ENCODE peak calls at places on chromosomes 5 and 9, in six cellular contexts. T is AG10803, C is left lung, X is PC-3, M is Peyer's patch, B is lower leg skin. U is an unnamed sample.

GRCh38 chr5:21665525-21665924 is 1187.6 kb downstream of the CDH12 start:
- DNase-seq in B (no peak), C (no peak), M (no peak), X (peak; percentile 31), T (no peak), U (no peak)

GRCh38 chr9:37309136-37309535 is 113.4 kb upstream of the GRHPR start:
- DNase-seq in T (no peak), X (peak; percentile 34), C (no peak), B (no peak), M (peak; percentile 47), U (peak; percentile 20)

GRCh38 chr5:181152406-181152805 is 5.0 kb downstream of the OR2V2 start:
- DNase-seq in C (no peak), T (no peak), X (peak; percentile 98), M (no peak), B (no peak), U (no peak)

GRCh38 chr9:19894975-19895374 is 106.1 kb upstream of the SLC24A2 start:
- DNase-seq in M (no peak), X (no peak), C (no peak), T (peak; percentile 2), B (no peak), U (peak; percentile 48)

GRCh38 chr9:124306098-124306735 is 48.5 kb downstream of the NEK6 start:
- DNase-seq in M (no peak), X (peak; percentile 61), C (no peak), T (peak; percentile 86), B (no peak), U (peak; percentile 93)

GRCh38 chr5:97554992-97555981 is 372.2 kb upstream of the RIOK2 start:
- DNase-seq in C (no peak), X (no peak), M (no peak), T (peak; percentile 78), B (no peak), U (no peak)

GRCh38 chr5:32543291-32543690 is 42.1 kb upstream of the SUB1 start:
- DNase-seq in T (no peak), B (peak; percentile 13), C (no peak), M (no peak), X (no peak), U (no peak)

GRCh38 chr5:68159251-68159951 is 56.2 kb upstream of the PIK3R1 start:
- DNase-seq in T (no peak), M (no peak), C (no peak), X (no peak), B (no peak), U (no peak)

GRCh38 chr9:121302341-121302740 is 34.4 kb downstream of the GSN start:
- DNase-seq in X (no peak), B (no peak), M (no peak), T (no peak), C (peak; percentile 24), U (no peak)

GRCh38 chr9:132669636-132670358 is at the start of gene DDX31:
- DNase-seq in B (peak; percentile 95), T (peak; percentile 79), C (peak; percentile 87), M (peak; percentile 84), X (peak; percentile 65), U (peak; percentile 82)

GRCh38 chr9:86488345-86488744 is 134.1 kb upstream of the TUT7 start:
- DNase-seq in M (no peak), C (no peak), X (no peak), T (no peak), B (no peak), U (no peak)

GRCh38 chr5:96476654-96477053 is 43.6 kb upstream of the PCSK1 start:
- DNase-seq in B (no peak), M (no peak), T (peak; percentile 37), C (no peak), X (no peak), U (peak; percentile 19)

GRCh38 chr5:166341708-166342329 is 1949.6 kb upstream of the WWC1 start:
- DNase-seq in B (no peak), M (no peak), T (no peak), X (no peak), C (no peak), U (no peak)

GRCh38 chr5:179190851-179191505 is 130.8 kb downstream of the ZNF354C start:
- DNase-seq in X (no peak), M (no peak), T (no peak), B (no peak), C (peak; percentile 27), U (no peak)

GRCh38 chr9:97557606-97558095 is 56.2 kb downstream of the TMOD1 start:
- DNase-seq in B (peak; percentile 93), C (no peak), M (no peak), X (no peak), T (no peak), U (peak; percentile 16)

GRCh38 chr9:100637787-100638186 is 59.9 kb downstream of the CAVIN4 start:
- DNase-seq in C (no peak), B (no peak), M (no peak), T (no peak), X (peak; percentile 23), U (no peak)
- TF ChIP-seq CTCF in C (no peak), B (no peak), M (no peak), T (no peak), X (no peak), U (no peak)

DNA sequence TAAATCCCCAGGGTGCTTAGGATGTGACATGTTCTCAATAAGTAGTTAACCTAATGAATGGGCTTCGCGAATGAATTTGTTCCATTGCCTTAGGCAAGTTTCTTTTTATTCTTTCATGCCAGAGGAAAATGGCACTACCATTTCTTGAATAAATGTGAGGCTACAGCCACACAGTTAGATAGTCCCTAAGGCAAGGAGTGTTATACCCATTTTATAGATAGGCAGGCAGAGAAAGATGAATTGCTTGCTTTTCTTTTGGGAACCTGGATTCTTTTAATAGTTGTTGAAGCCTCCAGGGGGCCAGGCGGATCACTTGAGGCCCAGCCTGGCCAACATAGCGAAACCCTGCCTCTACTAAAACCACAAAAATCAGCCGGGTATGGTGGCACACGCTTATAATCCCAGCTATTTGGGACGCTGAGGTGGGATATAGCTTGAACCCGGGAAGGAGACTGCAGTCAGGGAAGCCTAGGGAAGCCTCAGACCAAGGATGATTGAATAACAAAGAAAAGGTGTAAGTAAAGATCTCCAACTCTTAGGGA is 943 bp downstream of the NOP16 start:
- DNase-seq in T (peak; percentile 16), B (no peak), C (no peak), M (no peak), X (no peak), U (no peak)
- H3K4me3 ChIP-seq in T (peak overlapping the region; percentile 97), B (peak overlapping the region; percentile 67), C (peak overlapping the region; percentile 77), M (peak overlapping the region; percentile 92), X (peak overlapping the region; percentile 94), U (peak overlapping the region; percentile 83)

DNA sequence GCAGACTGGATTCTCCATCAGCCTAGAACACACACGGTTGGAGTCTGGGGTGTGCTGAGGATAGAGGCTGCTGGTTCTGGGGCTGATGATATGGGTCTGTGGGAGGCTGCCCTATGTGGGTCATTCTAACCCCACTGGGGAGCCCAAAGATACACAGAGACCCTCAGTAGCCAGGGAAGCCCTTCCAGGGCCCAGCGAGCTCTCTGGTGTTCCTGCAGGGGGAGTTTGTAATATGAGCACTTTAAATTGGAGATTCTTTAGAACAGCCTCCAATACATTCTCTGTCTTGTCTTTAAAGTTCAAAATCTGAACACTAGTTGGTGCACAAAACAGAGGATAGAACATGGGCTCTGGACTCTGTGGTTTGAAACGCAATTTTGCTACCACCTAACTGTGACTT is 2.4 kb downstream of the ACTL7A start:
- DNase-seq in M (no peak), B (no peak), C (no peak), X (no peak), T (no peak), U (no peak)
- TF ChIP-seq CTCF in M (no peak), B (no peak), C (no peak), X (no peak), T (peak; percentile 4), U (peak; percentile 16)

GRCh38 chr9:137201205-137201868 is 796 bp upstream of the TPRN start:
- DNase-seq in X (no peak), T (no peak), C (no peak), B (no peak), M (no peak), U (no peak)

GRCh38 chr9:137200311-137201204 is at the start of gene TPRN:
- DNase-seq in T (peak; percentile 98), C (peak; percentile 99), X (peak; percentile 97), M (peak; percentile 100), B (peak; percentile 100), U (peak; percentile 99)

GRCh38 chr9:137198051-137198747 is 2.3 kb downstream of the TPRN start:
- DNase-seq in B (no peak), T (no peak), X (peak; percentile 85), M (no peak), C (peak; percentile 74), U (no peak)

GRCh38 chr9:137199411-137200121 is 975 bp downstream of the TPRN start:
- DNase-seq in B (no peak), M (no peak), C (no peak), X (no peak), T (no peak), U (peak; percentile 35)

DNA sequence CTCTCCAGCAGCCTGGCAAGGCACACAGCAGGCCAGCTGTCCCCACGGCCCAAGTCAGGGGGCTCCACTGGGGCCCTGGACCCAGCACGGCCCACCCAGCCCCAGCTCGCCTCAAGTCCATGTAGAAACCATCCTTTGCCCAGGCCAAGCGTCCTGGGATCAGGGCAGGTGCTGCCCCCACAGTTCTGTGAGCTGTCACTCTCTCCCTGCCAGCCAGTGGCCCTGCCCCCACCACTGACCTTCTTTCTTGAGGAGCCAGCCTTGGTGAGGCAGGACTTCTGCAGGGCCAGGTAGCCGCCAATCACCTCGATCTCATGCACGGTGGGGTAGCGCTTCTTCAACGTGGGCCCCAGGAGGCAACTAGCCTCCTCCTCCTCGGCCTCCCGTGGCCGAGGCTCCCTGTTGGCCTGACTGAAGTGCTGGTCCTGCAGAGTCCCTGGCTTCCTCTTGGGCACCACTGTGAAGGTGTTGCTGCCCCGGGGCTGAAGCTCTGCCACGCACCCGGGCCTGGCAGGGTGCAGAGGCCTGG is 1.7 kb downstream of the TPRN start:
- DNase-seq in B (no peak), C (no peak), M (no peak), T (no peak), X (no peak), U (no peak)
- H3K4me3 ChIP-seq in B (no peak overlapping the region), C (peak overlapping the region; percentile 41), M (peak overlapping the region; percentile 96), T (peak overlapping the region; percentile 52), X (peak overlapping the region; percentile 68), U (peak overlapping the region; percentile 54)